ENCODE peak calls at places on chromosomes 16 and 17, in eight cellular contexts. X is CD14-positive monocyte, W is cardiac muscle cell, G is A549, N is AG10803, O is psoas muscle, Q is thoracic aorta, Y is esophagus squamous epithelium. T is an unnamed sample.

GRCh38 chr17:6756425-6757012 is 673 bp downstream of the XAF1 start:
- DNase-seq in X (no peak), W (no peak), G (no peak), N (no peak), O (no peak), Q (no peak), Y (no peak), T (no peak)

GRCh38 chr16:13316008-13316407 is 414.6 kb downstream of the SHISA9 start:
- DNase-seq in X (no peak), W (no peak), G (no peak), N (peak), O (no peak), Q (no peak), Y (no peak), T (no peak)

GRCh38 chr17:79988163-79988971 is 47.3 kb downstream of the TBC1D16 start:
- DNase-seq in X (no peak), W (no peak), G (peak), N (peak), O (no peak), Q (no peak), Y (no peak), T (no peak)

GRCh38 chr16:4693956-4694663 is 748 bp downstream of the NUDT16L1 start:
- DNase-seq in X (peak), W (peak), G (peak), N (peak), O (peak), Q (no peak), Y (no peak), T (no peak)

GRCh38 chr17:80644588-80644987 is 100.0 kb downstream of the RPTOR start:
- DNase-seq in X (no peak), W (no peak), G (no peak), N (peak), O (no peak), Q (no peak), Y (no peak), T (no peak)

GRCh38 chr17:74922694-74923537 is at the start of gene USH1G:
- DNase-seq in X (no peak), W (peak), G (no peak), N (no peak), O (peak), Q (no peak), Y (no peak), T (no peak)

GRCh38 chr16:20905576-20905975 is 5.0 kb downstream of the LYRM1 start:
- DNase-seq in X (no peak), W (no peak), G (no peak), N (no peak), O (no peak), Q (no peak), Y (no peak), T (no peak)

GRCh38 chr17:48276776-48277175 is 153.2 kb downstream of the SKAP1 start:
- DNase-seq in X (no peak), W (no peak), G (no peak), N (no peak), O (no peak), Q (no peak), Y (no peak), T (no peak)

GRCh38 chr16:20901068-20901440 is 483 bp downstream of the LYRM1 start:
- DNase-seq in X (no peak), W (no peak), G (no peak), N (no peak), O (no peak), Q (no peak), Y (no peak), T (no peak)

GRCh38 chr16:85327731-85328664 is 215.7 kb upstream of the CIBAR2 start:
- DNase-seq in X (no peak), W (peak), G (no peak), N (no peak), O (no peak), Q (no peak), Y (no peak), T (no peak)

GRCh38 chr17:81483085-81483861 is 29.3 kb downstream of the ACTG1 start:
- DNase-seq in X (peak), W (no peak), G (no peak), N (no peak), O (peak), Q (no peak), Y (no peak), T (no peak)

GRCh38 chr17:47072881-47073280 is 93.8 kb upstream of the RPRML start:
- DNase-seq in X (peak), W (no peak), G (no peak), N (peak), O (no peak), Q (no peak), Y (no peak), T (no peak)

GRCh38 chr17:71764507-71764906 is 356.3 kb upstream of the SOX9 start:
- DNase-seq in X (no peak), W (peak), G (peak), N (no peak), O (no peak), Q (no peak), Y (no peak), T (no peak)

GRCh38 chr17:83054518-83055125 is 24.8 kb upstream of the METRNL start:
- DNase-seq in X (no peak), W (no peak), G (no peak), N (no peak), O (no peak), Q (no peak), Y (no peak), T (no peak)

GRCh38 chr17:75516255-75516618 is at the start of gene TSEN54:
- DNase-seq in X (peak), W (peak), G (peak), N (peak), O (peak), Q (peak), Y (peak), T (peak)

GRCh38 chr17:45825792-45826191 is 18.9 kb upstream of the SPPL2C start:
- DNase-seq in X (no peak), W (no peak), G (no peak), N (no peak), O (no peak), Q (no peak), Y (no peak), T (no peak)

GRCh38 chr17:34306466-34306865 is 12.8 kb upstream of the CCL8 start:
- DNase-seq in X (no peak), W (peak), G (peak), N (peak), O (no peak), Q (no peak), Y (no peak), T (no peak)

GRCh38 chr17:49915670-49916069 is 53.3 kb upstream of the DLX4 start:
- DNase-seq in X (no peak), W (peak), G (no peak), N (no peak), O (no peak), Q (no peak), Y (no peak), T (no peak)

GRCh38 chr17:73160980-73161630 is 3.7 kb upstream of the SSTR2 start:
- DNase-seq in X (no peak), W (no peak), G (no peak), N (no peak), O (no peak), Q (no peak), Y (no peak), T (no peak)

GRCh38 chr17:40022961-40023541 is 7.8 kb downstream of the CSF3 start:
- DNase-seq in X (no peak), W (no peak), G (no peak), N (no peak), O (peak), Q (no peak), Y (no peak), T (no peak)

GRCh38 chr16:68844211-68844564 is 857 bp downstream of the TANGO6 start:
- DNase-seq in X (no peak), W (no peak), G (peak), N (no peak), O (no peak), Q (no peak), Y (no peak), T (no peak)

GRCh38 chr16:72291121-72291520 is 119.2 kb upstream of the PMFBP1 start:
- DNase-seq in X (no peak), W (no peak), G (peak), N (peak), O (no peak), Q (no peak), Y (no peak), T (no peak)

GRCh38 chr17:15999974-16000827 is 577 bp downstream of the TTC19 start:
- DNase-seq in X (no peak), W (peak), G (no peak), N (peak), O (no peak), Q (no peak), Y (no peak), T (no peak)

GRCh38 chr17:37133131-37133530 is 184.4 kb downstream of the AATF start:
- DNase-seq in X (no peak), W (no peak), G (no peak), N (no peak), O (no peak), Q (no peak), Y (no peak), T (no peak)

GRCh38 chr16:70534949-70535348 is 11.3 kb downstream of the SF3B3 start:
- DNase-seq in X (no peak), W (no peak), G (no peak), N (no peak), O (no peak), Q (no peak), Y (no peak), T (no peak)

GRCh38 chr16:86697715-86698114 is 119.4 kb downstream of the FOXL1 start:
- DNase-seq in X (no peak), W (no peak), G (no peak), N (no peak), O (no peak), Q (no peak), Y (no peak), T (no peak)

GRCh38 chr16:75193730-75194444 is 13.1 kb downstream of the CTRB2 start:
- DNase-seq in X (no peak), W (no peak), G (no peak), N (no peak), O (no peak), Q (no peak), Y (no peak), T (no peak)

GRCh38 chr16:10282367-10282766 is 100.1 kb upstream of the GRIN2A start:
- DNase-seq in X (no peak), W (peak), G (no peak), N (no peak), O (no peak), Q (no peak), Y (no peak), T (no peak)

GRCh38 chr17:21452377-21453143 is 76.4 kb downstream of the KCNJ12 start:
- DNase-seq in X (peak), W (peak), G (no peak), N (peak), O (peak), Q (no peak), Y (no peak), T (no peak)

GRCh38 chr17:82037889-82038195 is 345 bp upstream of the DCXR start:
- DNase-seq in X (no peak), W (no peak), G (no peak), N (no peak), O (no peak), Q (no peak), Y (no peak), T (no peak)

GRCh38 chr17:44355642-44356099 is 8.0 kb downstream of the FAM171A2 start:
- DNase-seq in X (no peak), W (no peak), G (no peak), N (no peak), O (no peak), Q (no peak), Y (no peak), T (no peak)

GRCh38 chr17:7215652-7216139 is 3.9 kb downstream of the DLG4 start:
- DNase-seq in X (no peak), W (no peak), G (peak), N (no peak), O (peak), Q (no peak), Y (no peak), T (no peak)

GRCh38 chr16:87702325-87702811 is 63.4 kb downstream of the KLHDC4 start:
- DNase-seq in X (no peak), W (peak), G (peak), N (no peak), O (no peak), Q (no peak), Y (no peak), T (no peak)

GRCh38 chr17:75908201-75908600 is 3.5 kb upstream of the MRPL38 start:
- DNase-seq in X (no peak), W (peak), G (no peak), N (peak), O (no peak), Q (no peak), Y (no peak), T (no peak)

GRCh38 chr17:12133183-12133582 is 112.5 kb downstream of the MAP2K4 start:
- DNase-seq in X (no peak), W (no peak), G (no peak), N (peak), O (no peak), Q (no peak), Y (no peak), T (no peak)

GRCh38 chr16:29816694-29817441 is 916 bp downstream of the PAGR1 start:
- DNase-seq in X (no peak), W (peak), G (peak), N (peak), O (peak), Q (no peak), Y (no peak), T (no peak)
- TF ChIP-seq CTCF in X (no peak), W (no peak), G (no peak), N (no peak), O (no peak), Q (no peak), Y (no peak), T (no peak)

GRCh38 chr17:58591455-58591854 is 77.0 kb upstream of the MTMR4 start:
- DNase-seq in X (no peak), W (no peak), G (no peak), N (no peak), O (no peak), Q (no peak), Y (no peak), T (no peak)
- TF ChIP-seq CTCF in X (no peak), W (no peak), G (no peak), N (peak), O (no peak), Q (no peak), Y (no peak), T (no peak)

GRCh38 chr16:1563786-1564185 is 30.3 kb downstream of the TMEM204 start:
- DNase-seq in X (no peak), W (no peak), G (no peak), N (no peak), O (no peak), Q (no peak), Y (no peak), T (no peak)
- TF ChIP-seq CTCF in X (no peak), W (no peak), G (no peak), N (no peak), O (no peak), Q (no peak), Y (no peak), T (no peak)

GRCh38 chr16:30761928-30762902 is at the start of the genes CFAP119 and RNF40:
- DNase-seq in X (peak), W (peak), G (peak), N (peak), O (peak), Q (peak), Y (peak), T (peak)
- TF ChIP-seq CTCF in X (no peak), W (no peak), G (no peak), N (no peak), O (no peak), Q (no peak), Y (no peak), T (no peak)

DNA sequence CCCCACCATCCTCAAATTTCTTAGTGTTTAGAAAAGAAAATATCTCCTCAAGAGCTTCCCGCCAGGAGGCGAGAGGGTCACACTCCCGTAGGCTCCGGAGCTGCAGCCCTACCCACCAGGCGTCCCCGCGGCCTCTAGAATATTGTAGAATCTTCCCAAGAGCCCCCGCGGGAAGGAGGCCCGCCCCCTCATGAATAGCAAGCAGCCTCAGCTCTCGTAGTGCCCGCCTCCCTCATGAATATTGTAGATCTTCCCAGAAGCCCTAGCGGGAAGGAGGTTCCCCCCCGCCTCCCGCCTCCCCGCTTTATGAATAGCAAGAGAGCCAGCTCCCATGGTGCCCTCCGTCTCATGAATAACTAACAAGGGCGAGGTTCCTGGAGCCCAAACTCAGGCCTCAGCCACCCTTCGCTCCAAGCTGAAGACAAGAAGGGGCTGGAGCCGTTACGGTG is at the start of gene FBXO47:
- DNase-seq in X (peak), W (peak), G (peak), N (peak), O (peak), Q (peak), Y (peak), T (peak)
- TF ChIP-seq CTCF in X (no peak), W (peak), G (no peak), N (peak), O (no peak), Q (peak), Y (no peak), T (no peak)

DNA sequence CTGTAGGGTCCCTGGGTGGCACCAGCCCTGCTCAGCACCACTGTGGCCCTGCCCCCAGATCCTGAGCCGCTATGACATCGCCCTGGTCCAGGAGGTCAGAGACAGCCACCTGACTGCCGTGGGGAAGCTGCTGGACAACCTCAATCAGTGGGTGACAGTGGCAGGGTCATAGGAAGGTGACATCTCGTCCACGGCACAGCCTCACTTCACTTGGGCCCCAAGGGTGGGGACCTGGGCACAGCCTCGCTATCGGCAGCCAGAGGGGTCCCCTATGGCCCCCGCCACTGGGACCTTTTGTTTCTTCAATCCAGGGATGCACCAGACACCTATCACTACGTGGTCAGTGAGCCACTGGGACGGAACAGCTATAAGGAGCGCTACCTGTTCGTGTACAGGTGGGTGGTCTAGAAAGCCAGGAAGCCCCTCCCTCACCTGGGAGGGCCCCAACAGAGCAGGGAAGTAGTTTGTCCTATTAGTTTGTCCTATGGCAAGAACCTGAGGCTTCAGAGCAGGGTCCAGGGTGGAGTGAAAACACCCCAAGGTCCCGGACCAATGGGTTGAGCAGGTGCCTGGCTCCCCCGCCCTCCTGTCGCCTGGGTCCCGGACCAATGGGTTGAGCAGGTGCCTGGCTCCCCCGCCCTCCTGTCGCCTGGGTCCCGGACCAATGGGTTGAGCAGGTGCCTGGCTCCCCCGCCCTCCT is 1.4 kb downstream of the DNASE1 start:
- DNase-seq in X (no peak), W (no peak), G (no peak), N (no peak), O (no peak), Q (no peak), Y (no peak), T (no peak)
- TF ChIP-seq CTCF in X (no peak), W (no peak), G (no peak), N (no peak), O (no peak), Q (no peak), Y (no peak), T (no peak)